ENCODE peak calls at places on chromosomes 5 and 9, in five cellular contexts. One of them, this sample, is unnamed.
A peak's percentile ranks its signal among the peaks of the same experiment; 100 is the strongest.

GRCh38 chr9:113499153-113499875 is 35.8 kb downstream of the RGS3 start:
- DNase-seq in NCI-H774: no peak
- DNase-seq in kidney tubule cell: no peak
- DNase-seq in T-helper 2 cell: no peak
- DNase-seq in astrocyte of the cerebellum: no peak
- DNase-seq in this sample: no peak

GRCh38 chr5:135471726-135472125 is 19.6 kb upstream of the TIFAB start:
- DNase-seq in NCI-H774: no peak
- DNase-seq in kidney tubule cell: no peak
- DNase-seq in T-helper 2 cell: no peak
- DNase-seq in astrocyte of the cerebellum: no peak
- DNase-seq in this sample: no peak

GRCh38 chr9:26296910-26297309 is 595.7 kb downstream of the CAAP1 start:
- DNase-seq in NCI-H774: no peak
- DNase-seq in kidney tubule cell: peak; percentile 49
- DNase-seq in T-helper 2 cell: no peak
- DNase-seq in astrocyte of the cerebellum: peak; percentile 12
- DNase-seq in this sample: no peak

GRCh38 chr5:35436441-35437057 is 181.1 kb upstream of the SPEF2 start:
- DNase-seq in NCI-H774: peak; percentile 72
- DNase-seq in kidney tubule cell: peak; percentile 60
- DNase-seq in T-helper 2 cell: no peak
- DNase-seq in astrocyte of the cerebellum: peak; percentile 1
- DNase-seq in this sample: no peak

GRCh38 chr5:7518947-7519560 is 123.1 kb downstream of the ADCY2 start:
- DNase-seq in NCI-H774: peak; percentile 78
- DNase-seq in kidney tubule cell: no peak
- DNase-seq in T-helper 2 cell: no peak
- DNase-seq in astrocyte of the cerebellum: no peak
- DNase-seq in this sample: no peak

GRCh38 chr9:127561491-127562270 is 50.4 kb upstream of the STXBP1 start:
- DNase-seq in NCI-H774: no peak
- DNase-seq in kidney tubule cell: peak; percentile 99
- DNase-seq in T-helper 2 cell: no peak
- DNase-seq in astrocyte of the cerebellum: peak; percentile 94
- DNase-seq in this sample: no peak

GRCh38 chr5:160118349-160119141 is 705 bp downstream of the PWWP2A start:
- DNase-seq in NCI-H774: peak; percentile 28
- DNase-seq in kidney tubule cell: peak; percentile 34
- DNase-seq in T-helper 2 cell: peak; percentile 22
- DNase-seq in astrocyte of the cerebellum: no peak
- DNase-seq in this sample: peak; percentile 45

GRCh38 chr5:31033295-31033694 is 160.2 kb upstream of the CDH6 start:
- DNase-seq in NCI-H774: no peak
- DNase-seq in kidney tubule cell: no peak
- DNase-seq in T-helper 2 cell: no peak
- DNase-seq in astrocyte of the cerebellum: no peak
- DNase-seq in this sample: no peak

GRCh38 chr9:108588246-108588645 is 267.5 kb downstream of the ACTL7B start:
- DNase-seq in NCI-H774: no peak
- DNase-seq in kidney tubule cell: no peak
- DNase-seq in T-helper 2 cell: no peak
- DNase-seq in astrocyte of the cerebellum: no peak
- DNase-seq in this sample: no peak

GRCh38 chr9:551986-552930 is 289.2 kb upstream of the DMRT1 start:
- DNase-seq in NCI-H774: no peak
- DNase-seq in kidney tubule cell: no peak
- DNase-seq in T-helper 2 cell: no peak
- DNase-seq in astrocyte of the cerebellum: peak; percentile 92
- DNase-seq in this sample: no peak

GRCh38 chr9:70420267-70421019 is 6.0 kb upstream of the KLF9 start:
- DNase-seq in NCI-H774: peak; percentile 84
- DNase-seq in kidney tubule cell: peak; percentile 79
- DNase-seq in T-helper 2 cell: peak; percentile 36
- DNase-seq in astrocyte of the cerebellum: peak; percentile 77
- DNase-seq in this sample: peak; percentile 92

GRCh38 chr9:70772591-70772990 is 348.8 kb downstream of the TRPM3 start:
- DNase-seq in NCI-H774: no peak
- DNase-seq in kidney tubule cell: no peak
- DNase-seq in T-helper 2 cell: no peak
- DNase-seq in astrocyte of the cerebellum: no peak
- DNase-seq in this sample: no peak

GRCh38 chr9:73132034-73132776 is 19.5 kb upstream of the ANXA1 start:
- DNase-seq in NCI-H774: peak; percentile 42
- DNase-seq in kidney tubule cell: peak; percentile 91
- DNase-seq in T-helper 2 cell: peak; percentile 34
- DNase-seq in astrocyte of the cerebellum: peak; percentile 73
- DNase-seq in this sample: peak; percentile 46

GRCh38 chr5:89967806-89968444 is 441.6 kb downstream of the CETN3 start:
- DNase-seq in NCI-H774: no peak
- DNase-seq in kidney tubule cell: no peak
- DNase-seq in T-helper 2 cell: no peak
- DNase-seq in astrocyte of the cerebellum: peak; percentile 47
- DNase-seq in this sample: no peak

GRCh38 chr9:36849943-36850342 is 184.1 kb downstream of the PAX5 start:
- DNase-seq in NCI-H774: no peak
- DNase-seq in kidney tubule cell: no peak
- DNase-seq in T-helper 2 cell: no peak
- DNase-seq in astrocyte of the cerebellum: no peak
- DNase-seq in this sample: no peak

GRCh38 chr5:10656176-10656830 is 92.4 kb downstream of the ANKRD33B start:
- DNase-seq in NCI-H774: no peak
- DNase-seq in kidney tubule cell: peak; percentile 55
- DNase-seq in T-helper 2 cell: no peak
- DNase-seq in astrocyte of the cerebellum: no peak
- DNase-seq in this sample: no peak

GRCh38 chr9:129900263-129901041 is 65.2 kb downstream of the USP20 start:
- DNase-seq in NCI-H774: no peak
- DNase-seq in kidney tubule cell: no peak
- DNase-seq in T-helper 2 cell: no peak
- DNase-seq in astrocyte of the cerebellum: no peak
- DNase-seq in this sample: no peak

GRCh38 chr5:78720234-78720985 is 71.8 kb upstream of the LHFPL2 start:
- DNase-seq in NCI-H774: no peak
- DNase-seq in kidney tubule cell: no peak
- DNase-seq in T-helper 2 cell: no peak
- DNase-seq in astrocyte of the cerebellum: no peak
- DNase-seq in this sample: no peak

GRCh38 chr5:16935271-16936149 is 578 bp downstream of the MYO10 start:
- DNase-seq in NCI-H774: no peak
- DNase-seq in kidney tubule cell: peak; percentile 69
- DNase-seq in T-helper 2 cell: no peak
- DNase-seq in astrocyte of the cerebellum: no peak
- DNase-seq in this sample: no peak

GRCh38 chr5:176620333-176620981 is 9.9 kb downstream of the SNCB start:
- DNase-seq in NCI-H774: no peak
- DNase-seq in kidney tubule cell: no peak
- DNase-seq in T-helper 2 cell: no peak
- DNase-seq in astrocyte of the cerebellum: no peak
- DNase-seq in this sample: no peak

GRCh38 chr9:121505903-121506640 is 6.4 kb upstream of the GGTA1 start:
- DNase-seq in NCI-H774: no peak
- DNase-seq in kidney tubule cell: no peak
- DNase-seq in T-helper 2 cell: no peak
- DNase-seq in astrocyte of the cerebellum: no peak
- DNase-seq in this sample: no peak

GRCh38 chr9:98678244-98678842 is 30.4 kb downstream of the GABBR2 start:
- DNase-seq in NCI-H774: no peak
- DNase-seq in kidney tubule cell: peak; percentile 11
- DNase-seq in T-helper 2 cell: no peak
- DNase-seq in astrocyte of the cerebellum: no peak
- DNase-seq in this sample: no peak

GRCh38 chr9:123929177-123929869 is 603 bp downstream of the DENND1A start:
- DNase-seq in NCI-H774: no peak
- DNase-seq in kidney tubule cell: peak; percentile 19
- DNase-seq in T-helper 2 cell: peak; percentile 9
- DNase-seq in astrocyte of the cerebellum: no peak
- DNase-seq in this sample: no peak

GRCh38 chr5:150256416-150257064 is 33.0 kb downstream of the CAMK2A start:
- DNase-seq in NCI-H774: no peak
- DNase-seq in kidney tubule cell: no peak
- DNase-seq in T-helper 2 cell: no peak
- DNase-seq in astrocyte of the cerebellum: no peak
- DNase-seq in this sample: no peak

GRCh38 chr9:126618590-126619335 is 5.0 kb downstream of the LMX1B start:
- DNase-seq in NCI-H774: no peak
- DNase-seq in kidney tubule cell: no peak
- DNase-seq in T-helper 2 cell: no peak
- DNase-seq in astrocyte of the cerebellum: no peak
- DNase-seq in this sample: no peak

GRCh38 chr5:16579142-16579541 is 37.7 kb downstream of the RETREG1 start:
- DNase-seq in NCI-H774: peak; percentile 47
- DNase-seq in kidney tubule cell: no peak
- DNase-seq in T-helper 2 cell: no peak
- DNase-seq in astrocyte of the cerebellum: no peak
- DNase-seq in this sample: peak; percentile 73

This sample was measured in head of caudate nucleus.